ENCODE peak calls at places on chromosome 11, in six cellular contexts. U is uterus, I is A549, J is HepG2, P is HCT116, Q is tibial nerve. V is an unnamed sample.

GRCh38 chr11:65558785-65559509 is 788 bp upstream of the LTBP3 start:
- DNase-seq in I (peak; percentile 57), Q (no peak), J (no peak), P (no peak), U (peak; percentile 86), V (no peak)

GRCh38 chr11:123137496-123138270 is 57.4 kb downstream of the CLMP start:
- DNase-seq in Q (peak; percentile 79), U (peak; percentile 74), J (no peak), P (no peak), I (no peak), V (peak; percentile 55)

GRCh38 chr11:86388198-86388597 is 13.5 kb downstream of the CCDC81 start:
- DNase-seq in I (no peak), Q (no peak), P (no peak), J (no peak), U (no peak), V (no peak)

GRCh38 chr11:118602331-118602730 is 5.1 kb upstream of the PHLDB1 start:
- DNase-seq in P (no peak), U (no peak), J (no peak), Q (no peak), I (no peak), V (no peak)

GRCh38 chr11:62922653-62923371 is 1.6 kb upstream of the CHRM1 start:
- DNase-seq in P (no peak), I (peak; percentile 59), J (no peak), U (no peak), Q (no peak), V (no peak)

GRCh38 chr11:47466201-47466600 is 17.3 kb upstream of the RAPSN start:
- DNase-seq in P (no peak), U (no peak), J (no peak), I (no peak), Q (no peak), V (no peak)

GRCh38 chr11:100635194-100635593 is 51.9 kb upstream of the ARHGAP42 start:
- DNase-seq in P (no peak), Q (no peak), U (no peak), I (no peak), J (no peak), V (no peak)

GRCh38 chr11:41872458-41872857 is 413.0 kb upstream of the LRRC4C start:
- DNase-seq in Q (no peak), J (no peak), U (no peak), I (no peak), P (no peak), V (no peak)

GRCh38 chr11:67640021-67640757 is 626 bp upstream of the TBX10 start:
- DNase-seq in P (peak; percentile 36), Q (no peak), U (no peak), J (peak; percentile 55), I (peak; percentile 71), V (peak; percentile 79)

GRCh38 chr11:68375337-68375736 is 62.9 kb downstream of the LRP5 start:
- DNase-seq in J (no peak), U (no peak), Q (no peak), I (no peak), P (no peak), V (no peak)

GRCh38 chr11:26847459-26847858 is 125.6 kb upstream of the SLC5A12 start:
- DNase-seq in I (no peak), Q (no peak), P (no peak), U (peak; percentile 49), J (no peak), V (no peak)

DNA sequence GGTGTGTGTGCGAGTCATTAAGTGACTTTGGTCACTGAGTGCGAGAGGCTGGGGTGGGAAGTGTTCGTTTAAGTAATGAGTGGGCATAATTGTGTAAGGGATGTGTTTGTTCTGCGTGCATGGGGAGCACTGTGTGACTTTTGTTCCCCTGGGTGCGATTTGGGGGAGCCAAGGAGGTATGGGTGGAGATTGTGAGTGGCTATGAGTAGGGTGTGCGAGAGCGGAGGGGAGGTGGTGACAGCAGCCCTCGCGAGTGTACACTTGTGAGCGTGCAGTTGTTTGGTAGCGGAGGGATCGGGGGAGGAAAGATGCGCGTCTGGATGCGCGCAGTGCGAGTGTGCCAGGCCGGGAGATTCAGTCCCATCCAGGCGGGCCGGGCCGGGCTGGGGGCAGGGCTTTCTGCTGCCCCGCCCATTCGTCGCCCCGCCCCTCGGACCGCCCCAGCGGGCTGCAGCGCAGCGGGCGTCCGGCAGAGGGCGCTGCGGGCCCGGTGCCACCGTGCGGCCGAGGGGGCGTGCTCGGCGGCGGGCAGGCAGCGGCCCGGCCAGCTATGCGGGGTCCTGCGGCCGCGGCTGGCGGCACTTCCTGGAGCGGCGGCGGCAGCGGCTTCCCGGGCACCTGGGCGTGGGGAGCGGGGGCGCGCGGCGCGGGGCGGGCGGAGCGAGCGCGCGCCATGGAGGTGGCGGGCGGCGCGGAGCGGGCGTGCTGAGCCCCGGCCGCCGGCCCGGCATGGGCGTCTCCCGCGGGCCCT is at the start of gene DGKZ:
- DNase-seq in U (peak; percentile 75), J (peak; percentile 66), I (peak; percentile 82), Q (peak; percentile 68), P (peak; percentile 35), V (peak; percentile 84)
- H3K4me1 ChIP-seq in U (no peaks in the 10 kb centered on the region), J (peaks cover 75% of the 10 kb centered on the region), I (peaks cover 16% of the 10 kb centered on the region), Q (peaks cover 27% of the 10 kb centered on the region), P (peaks cover 32% of the 10 kb centered on the region), V (peaks cover 15% of the 10 kb centered on the region)

GRCh38 chr11:69383372-69383771 is 89.4 kb downstream of the MYEOV start:
- DNase-seq in Q (peak; percentile 8), U (no peak), I (no peak), P (no peak), J (no peak), V (peak; percentile 41)

GRCh38 chr11:69381681-69382130 is 87.8 kb downstream of the MYEOV start:
- DNase-seq in I (no peak), U (no peak), P (no peak), J (no peak), Q (no peak), V (no peak)

GRCh38 chr11:69380921-69381581 is 87.1 kb downstream of the MYEOV start:
- DNase-seq in P (no peak), I (no peak), J (no peak), Q (peak; percentile 11), U (no peak), V (no peak)

GRCh38 chr11:69383946-69384547 is 90.1 kb downstream of the MYEOV start:
- DNase-seq in I (no peak), J (no peak), Q (peak; percentile 10), U (no peak), P (no peak), V (no peak)

GRCh38 chr11:69382131-69383128 is 88.5 kb downstream of the MYEOV start:
- DNase-seq in Q (peak; percentile 15), I (no peak), J (no peak), U (no peak), P (peak; percentile 70), V (peak; percentile 43)
- TF ChIP-seq POLR2A in Q (no peak), I (no peak), J (no peak), U (no peak), P (peak; percentile 78), V (no peak)

DNA sequence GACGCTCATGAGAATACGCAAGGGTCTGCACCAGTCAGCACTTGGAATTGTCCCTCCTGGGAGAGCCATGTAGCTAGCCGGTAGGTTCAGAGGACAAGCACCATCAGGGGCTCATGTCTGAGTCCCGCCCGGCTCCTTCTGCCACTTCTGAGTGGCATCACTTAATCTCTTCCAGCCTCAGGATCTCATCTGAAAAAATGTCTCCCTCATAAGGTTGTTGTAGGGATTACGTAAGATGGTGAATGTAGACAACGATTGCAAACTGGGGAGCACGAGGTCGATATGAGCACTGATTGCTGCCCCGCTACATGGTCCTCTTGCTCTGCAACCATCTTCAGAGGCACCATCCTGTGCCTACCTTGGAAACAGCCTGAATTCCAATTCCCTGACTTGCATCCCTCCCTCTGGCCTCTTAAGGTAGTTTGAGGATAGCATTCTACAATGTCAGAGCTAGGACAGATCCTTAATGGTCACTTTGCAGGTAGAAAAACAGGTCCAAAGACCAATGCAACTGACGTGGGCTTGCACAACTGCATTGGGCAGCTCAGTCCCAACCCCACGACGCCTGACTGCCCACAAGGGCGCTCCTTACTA is 115.8 kb upstream of the TMEM45B start:
- DNase-seq in J (no peak), I (no peak), Q (no peak), U (no peak), P (no peak), V (no peak)
- TF ChIP-seq CTCF in J (no peak), I (no peak), Q (no peak), U (no peak), P (peak; percentile 33), V (no peak)

GRCh38 chr11:31810779-31811647 is at the start of gene PAX6:
- DNase-seq in U (no peak), J (peak; percentile 51), P (peak; percentile 21), I (peak; percentile 66), Q (no peak), V (no peak)
- H3K4me1 ChIP-seq in U (no peaks in the 10 kb centered on the region), J (peaks cover 60% of the 10 kb centered on the region), P (peaks cover 16% of the 10 kb centered on the region), I (no peaks in the 10 kb centered on the region), Q (peaks cover 54% of the 10 kb centered on the region), V (peaks cover 20% of the 10 kb centered on the region)

DNA sequence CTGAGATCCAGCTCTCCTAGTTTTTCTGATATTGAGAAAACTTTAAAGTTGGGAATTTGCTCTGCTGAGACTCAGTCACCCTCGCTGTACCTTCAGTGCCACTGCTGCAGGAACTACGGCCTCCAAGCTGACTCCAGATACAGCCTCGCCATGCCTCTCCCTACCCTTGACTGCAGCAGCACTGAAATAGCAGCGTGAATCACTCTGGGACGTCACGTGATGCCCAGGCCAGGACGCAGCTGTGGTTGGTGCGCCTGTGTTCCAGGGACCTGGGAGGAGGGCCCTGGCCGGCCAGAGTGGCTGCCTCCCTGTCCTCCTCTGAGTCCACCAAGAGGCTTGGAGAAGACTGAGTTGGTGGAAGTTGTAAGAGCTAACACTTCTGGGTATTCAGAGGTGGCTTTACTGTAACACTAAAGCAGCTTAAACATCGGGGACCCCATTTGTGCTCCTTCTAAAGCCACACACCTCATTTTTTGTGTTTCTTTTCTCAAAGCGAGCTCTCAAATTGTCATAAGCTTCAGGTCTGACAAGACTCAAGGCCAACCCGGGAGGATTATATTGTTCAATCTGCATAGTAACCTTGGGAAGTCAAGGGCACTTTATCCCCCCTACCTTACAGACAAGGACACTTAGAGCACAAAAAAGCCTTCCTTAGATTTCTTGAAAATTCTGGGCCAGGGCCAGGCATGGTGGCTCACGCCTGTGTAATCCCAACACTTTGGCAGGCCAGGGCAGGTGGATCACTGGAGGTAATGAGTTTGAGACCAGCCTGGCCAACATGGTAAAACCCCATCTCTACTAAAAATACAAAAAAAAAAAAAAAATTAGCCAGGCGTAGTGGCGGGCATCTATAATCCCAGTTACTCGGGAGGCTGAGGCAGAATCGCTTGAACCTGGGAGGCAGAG is 4.2 kb upstream of the STIP1 start:
- DNase-seq in Q (peak; percentile 89), P (peak; percentile 72), J (peak; percentile 82), U (peak; percentile 95), I (peak; percentile 89), V (peak; percentile 87)
- TF ChIP-seq POLR2A in Q (peak; percentile 91), P (peak; percentile 92), J (peak; percentile 75), U (peak; percentile 90), I (peak; percentile 91), V (peak; percentile 17)

GRCh38 chr11:27971256-27971655 is 136.7 kb downstream of the KIF18A start:
- DNase-seq in P (no peak), I (no peak), U (no peak), Q (no peak), J (no peak), V (no peak)
- TF ChIP-seq CTCF in P (no peak), I (no peak), U (no peak), Q (no peak), J (no peak), V (no peak)